ENCODE peak calls at places on chromosomes 4 and X, in four cellular contexts. E, U, R and V are unnamed samples.

GRCh38 chrX:153681175-153681574 is 6.6 kb upstream of the SLC6A8 start:
- DNase-seq in E (no peak), U (no peak), R (no peak), V (no peak)

GRCh38 chr4:7392438-7393374 is 42.0 kb downstream of the PSAPL1 start:
- DNase-seq in U (no peak), R (no peak), E (peak), V (no peak)

GRCh38 chrX:110966839-110967238 is 129.2 kb upstream of the PAK3 start:
- DNase-seq in E (no peak), R (no peak), U (no peak), V (no peak)

GRCh38 chr4:169256101-169256612 is 14.6 kb downstream of the SH3RF1 start:
- DNase-seq in U (no peak), E (no peak), R (no peak), V (no peak)

GRCh38 chr4:150348079-150348478 is 233.9 kb upstream of the MAB21L2 start:
- DNase-seq in U (no peak), E (no peak), R (no peak), V (no peak)

GRCh38 chr4:2570551-2571222 is 34.2 kb downstream of the FAM193A start:
- DNase-seq in R (no peak), U (peak), E (no peak), V (peak)

GRCh38 chr4:95572304-95572991 is 23.7 kb upstream of the UNC5C start:
- DNase-seq in R (no peak), U (no peak), E (peak), V (no peak)

GRCh38 chr4:166839615-166840251 is 394.6 kb downstream of the SPOCK3 start:
- DNase-seq in U (no peak), E (no peak), R (no peak), V (no peak)

GRCh38 chrX:72624194-72624593 is 51.6 kb upstream of the HDAC8 start:
- DNase-seq in R (no peak), E (no peak), U (no peak), V (no peak)

GRCh38 chr4:23009093-23009492 is 316.4 kb downstream of the GBA3 start:
- DNase-seq in U (no peak), R (no peak), E (no peak), V (no peak)

GRCh38 chr4:19806865-19807264 is 444.8 kb upstream of the SLIT2 start:
- DNase-seq in R (no peak), U (no peak), E (no peak), V (no peak)

GRCh38 chr4:127558088-127558487 is 74.7 kb upstream of the INTU start:
- DNase-seq in E (no peak), R (no peak), U (no peak), V (no peak)

GRCh38 chr4:41256131-41256739 is 493 bp upstream of the UCHL1 start:
- DNase-seq in U (no peak), R (no peak), E (no peak), V (no peak)

GRCh38 chr4:41257901-41258300 is 1.2 kb downstream of the UCHL1 start:
- DNase-seq in E (no peak), U (no peak), R (no peak), V (no peak)

GRCh38 chr4:41258783-41259182 is 2.1 kb downstream of the UCHL1 start:
- DNase-seq in R (no peak), U (no peak), E (no peak), V (no peak)

GRCh38 chr4:41257257-41257900 is 651 bp downstream of the UCHL1 start:
- DNase-seq in R (no peak), E (peak), U (peak), V (peak)

GRCh38 chr4:41256740-41257256 is at the start of gene UCHL1:
- DNase-seq in R (no peak), U (peak), E (peak), V (peak)
- TF ChIP-seq TAF1 in R (no peak), U (peak), E (peak), V (no peak)

GRCh38 chr4:122285285-122285684 is 93.5 kb upstream of the ADAD1 start:
- DNase-seq in U (no peak), R (peak), E (no peak), V (no peak)
- TF ChIP-seq POLR2AphosphoS5 in U (no peak), R (no peak), E (no peak), V (no peak)

GRCh38 chrX:53291596-53291995 is 10.2 kb upstream of the IQSEC2 start:
- DNase-seq in E (no peak), R (no peak), U (no peak), V (no peak)

GRCh38 chrX:53294024-53294648 is 12.8 kb upstream of the IQSEC2 start:
- DNase-seq in E (no peak), R (no peak), U (no peak), V (no peak)

GRCh38 chrX:53287493-53288138 is 6.2 kb upstream of the IQSEC2 start:
- DNase-seq in U (no peak), E (no peak), R (no peak), V (no peak)

GRCh38 chrX:53288173-53288572 is 6.8 kb upstream of the IQSEC2 start:
- DNase-seq in R (peak), U (no peak), E (peak), V (no peak)

DNA sequence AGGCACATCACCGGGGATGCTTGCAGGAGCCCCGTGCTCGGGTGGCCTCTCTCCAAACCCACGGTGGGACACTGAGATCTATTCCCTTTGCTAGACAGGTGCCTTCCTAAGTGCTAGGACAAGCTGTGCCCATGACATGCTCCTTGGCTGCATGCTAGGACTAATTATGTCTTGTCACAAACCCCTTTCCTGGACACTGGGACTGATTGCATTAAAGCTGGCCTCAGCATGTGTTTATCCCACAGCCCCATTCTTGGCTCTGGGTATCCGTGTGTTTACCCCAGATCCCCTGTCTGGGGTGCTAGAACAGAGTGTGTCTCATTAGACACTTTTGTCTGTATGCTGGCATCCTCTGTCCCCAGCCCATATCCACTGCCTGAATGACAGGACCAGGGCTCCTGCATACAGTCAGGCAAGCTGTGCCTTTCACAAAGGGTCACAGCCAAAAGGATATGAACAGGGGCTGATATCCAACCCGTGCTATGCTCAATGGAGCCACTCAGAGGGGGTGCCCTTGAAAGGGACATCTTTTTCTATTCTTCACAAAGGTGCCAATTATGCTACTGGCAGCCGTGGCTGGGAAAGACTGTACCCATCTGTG is 9.2 kb upstream of the IQSEC2 start:
- DNase-seq in E (no peak), U (no peak), R (no peak), V (no peak)
- TF ChIP-seq POLR2A in E (no peak), U (no peak), R (no peak), V (no peak)

DNA sequence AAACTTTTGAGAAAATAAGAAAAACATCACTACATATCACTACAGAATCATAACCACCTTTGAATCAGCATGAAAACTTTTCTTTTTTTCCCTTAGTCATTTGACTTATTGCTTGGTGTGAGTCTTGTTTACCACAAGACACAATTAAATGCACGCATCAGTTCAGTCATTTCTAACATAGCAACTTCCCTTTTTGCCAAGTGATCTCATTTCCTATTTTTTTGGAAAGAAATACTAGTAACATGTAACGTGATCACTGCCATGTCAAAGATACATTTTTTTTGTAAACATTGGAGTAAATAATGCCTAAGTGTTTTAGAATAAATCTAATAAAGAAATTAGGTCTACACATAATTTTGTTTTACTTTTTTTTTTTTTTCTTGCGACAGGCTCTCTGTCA is 5.1 kb upstream of the CXCL8 start:
- DNase-seq in E (no peak), U (no peak), R (no peak), V (no peak)
- TF ChIP-seq TAF1 in E (no peak), U (no peak), R (no peak), V (no peak)

GRCh38 chr4:1478766-1479355 is 72.6 kb upstream of the NKX1-1 start:
- DNase-seq in U (no peak), E (peak), R (no peak), V (no peak)

GRCh38 chr4:1476140-1476513 is 69.9 kb upstream of the NKX1-1 start:
- DNase-seq in E (no peak), R (no peak), U (no peak), V (no peak)

GRCh38 chr4:1480720-1481119 is 74.5 kb upstream of the NKX1-1 start:
- DNase-seq in U (no peak), E (no peak), R (no peak), V (no peak)

GRCh38 chr4:1477045-1477905 is 71.0 kb upstream of the NKX1-1 start:
- DNase-seq in R (no peak), E (no peak), U (no peak), V (no peak)

DNA sequence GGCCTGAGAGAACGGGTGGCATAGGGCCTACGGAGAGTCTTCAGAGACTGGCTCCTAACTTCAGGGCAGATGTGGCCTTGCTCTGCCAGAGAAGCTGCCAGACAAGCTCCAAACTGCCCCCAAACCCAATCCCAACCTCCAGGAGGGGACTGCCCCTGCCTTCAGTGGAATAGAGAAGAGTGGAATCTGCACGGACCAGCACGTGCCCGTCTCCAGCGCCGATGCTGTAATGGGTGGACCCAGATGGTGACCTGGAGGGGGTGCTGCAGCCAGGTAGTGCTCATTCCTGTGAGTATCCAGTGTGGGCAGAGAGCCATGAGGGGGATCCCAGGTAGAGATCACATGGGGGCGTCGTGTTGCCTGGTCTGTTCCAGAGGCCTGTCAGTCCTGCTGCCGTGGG is 73.2 kb upstream of the NKX1-1 start:
- DNase-seq in E (peak), U (no peak), R (no peak), V (no peak)
- TF ChIP-seq POLR2AphosphoS5 in E (no peak), U (no peak), R (no peak), V (no peak)

GRCh38 chr4:55853484-55854046 is at the start of gene EXOC1:
- DNase-seq in U (peak), R (peak), E (peak), V (peak)
- TF ChIP-seq POLR2A in U (peak), R (peak), E (peak), V (peak)

GRCh38 chrX:150255441-150256296 is 107.4 kb upstream of the MAMLD1 start:
- DNase-seq in E (no peak), U (no peak), R (no peak), V (no peak)
- TF ChIP-seq TAF1 in E (no peak), U (no peak), R (no peak), V (no peak)

DNA sequence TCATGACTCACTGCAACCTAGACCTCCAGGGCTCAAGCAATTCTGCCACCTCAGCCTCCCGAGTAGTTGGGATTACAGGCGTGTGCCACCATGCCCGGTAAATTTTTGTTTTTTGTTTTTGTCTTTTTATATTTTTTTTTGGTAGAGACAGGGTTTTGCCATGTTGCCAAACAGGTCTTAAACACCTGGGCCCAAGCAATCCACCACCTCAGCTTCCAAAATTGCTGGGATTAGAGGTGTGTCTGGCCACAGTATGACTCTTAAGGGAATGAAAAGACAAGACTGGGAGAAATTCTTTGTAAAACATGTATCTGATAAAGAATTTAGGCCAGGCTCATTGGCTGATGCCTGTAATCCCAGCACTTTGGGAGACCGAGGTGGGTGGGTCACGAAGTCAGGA is 29.2 kb upstream of the PDGFRA start:
- DNase-seq in U (no peak), E (no peak), R (no peak), V (no peak)
- TF ChIP-seq POLR2AphosphoS5 in U (no peak), E (no peak), R (no peak), V (no peak)

GRCh38 chrX:136148391-136148790 is 1.1 kb downstream of the FHL1 start:
- DNase-seq in R (no peak), U (no peak), E (no peak), V (no peak)

GRCh38 chrX:136143714-136144113 is 3.6 kb upstream of the FHL1 start:
- DNase-seq in U (no peak), R (no peak), E (no peak), V (no peak)

GRCh38 chrX:136147966-136148365 is 633 bp downstream of the FHL1 start:
- DNase-seq in E (peak), R (no peak), U (no peak), V (no peak)

GRCh38 chrX:136146614-136147319 is 566 bp upstream of the FHL1 start:
- DNase-seq in R (no peak), E (peak), U (peak), V (no peak)

DNA sequence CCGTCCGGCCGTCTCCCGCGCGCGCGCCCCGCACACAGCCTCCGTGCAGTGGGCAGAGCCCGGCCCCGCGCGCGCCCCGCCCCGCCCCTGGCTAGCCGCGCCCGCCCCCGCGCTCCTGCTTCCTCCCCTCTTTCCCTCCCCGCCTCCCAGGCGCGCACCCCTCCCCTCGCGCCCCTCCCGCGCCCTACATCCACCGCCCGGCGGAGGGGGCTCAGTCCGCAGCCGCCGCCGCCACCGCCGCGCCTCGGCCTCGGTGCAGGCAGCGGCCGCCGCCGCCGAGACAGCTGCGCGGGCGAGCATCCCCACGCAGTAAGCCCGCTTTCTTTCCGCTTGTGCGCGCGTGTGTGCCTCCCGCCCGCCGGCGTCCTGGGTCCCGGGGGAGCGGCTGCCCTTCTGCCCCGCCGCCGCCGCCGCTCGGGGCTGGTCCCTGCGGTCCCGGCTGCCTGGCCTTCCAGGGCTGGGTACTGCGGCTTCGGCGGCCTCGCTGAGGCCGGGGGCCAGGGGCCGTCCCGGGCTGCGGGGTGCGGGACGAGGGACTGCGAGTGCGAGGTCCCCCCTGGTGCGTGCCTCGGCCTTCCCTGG is at the start of gene FHL1:
- DNase-seq in E (peak), U (peak), R (peak), V (peak)
- TF ChIP-seq POLR2A in E (no peak), U (no peak), R (no peak), V (no peak)